ENCODE peak calls at places on chromosomes 7 and 10, in six cellular contexts. Y is frontal cortex; Z is kidney glomerular epithelial cell; F is HEK293T; N is effector CD4-positive, alpha-beta T cell; H is Caco-2. V is an unnamed sample.

GRCh38 chr10:125964558-125964957 is 68.2 kb downstream of the FANK1 start:
- DNase-seq in F (no peak), N (no peak), H (no peak), Z (no peak), Y (no peak), V (no peak)

GRCh38 chr10:31090894-31091607 is 59.4 kb upstream of the ZNF438 start:
- DNase-seq in Z (peak; percentile 53), F (no peak), Y (no peak), N (no peak), H (no peak), V (no peak)

GRCh38 chr10:51321968-51322367 is 247.7 kb downstream of the PRKG1 start:
- DNase-seq in F (no peak), Z (no peak), N (no peak), Y (no peak), H (no peak), V (no peak)

GRCh38 chr10:660980-661890 is 28.2 kb downstream of the DIP2C start:
- DNase-seq in Z (no peak), N (no peak), F (no peak), H (peak; percentile 37), Y (no peak), V (no peak)

GRCh38 chr7:6392712-6393666 is 54.8 kb downstream of the DAGLB start:
- DNase-seq in N (no peak), Y (no peak), H (no peak), F (no peak), Z (peak; percentile 20), V (no peak)

GRCh38 chr7:105268511-105269392 is 120.0 kb downstream of the SRPK2 start:
- DNase-seq in F (peak; percentile 37), H (no peak), Z (peak; percentile 41), N (no peak), Y (peak; percentile 52), V (no peak)

GRCh38 chr10:108465871-108466641 is 1301.5 kb upstream of the SORCS1 start:
- DNase-seq in F (no peak), Y (no peak), H (no peak), Z (peak; percentile 5), N (no peak), V (no peak)

GRCh38 chr7:152602962-152603361 is 73.0 kb downstream of the XRCC2 start:
- DNase-seq in Y (no peak), H (no peak), Z (peak; percentile 29), N (no peak), F (no peak), V (no peak)

GRCh38 chr10:26721561-26721960 is 24.1 kb downstream of the PDSS1 start:
- DNase-seq in F (no peak), N (peak; percentile 25), Z (no peak), Y (no peak), H (no peak), V (no peak)

GRCh38 chr7:360454-361100 is 70.6 kb downstream of the FOXL3 start:
- DNase-seq in N (no peak), Z (no peak), H (no peak), Y (no peak), F (no peak), V (no peak)

GRCh38 chr10:104483582-104483981 is 129.9 kb downstream of the CFAP58 start:
- DNase-seq in Z (no peak), Y (no peak), H (no peak), F (no peak), N (no peak), V (no peak)

GRCh38 chr7:1062296-1063294 is 18.2 kb downstream of the GPR146 start:
- DNase-seq in Z (no peak), N (no peak), F (no peak), Y (no peak), H (no peak), V (no peak)

GRCh38 chr10:106981461-106981850 is 183.1 kb downstream of the SORCS1 start:
- DNase-seq in F (no peak), Z (no peak), Y (no peak), N (no peak), H (no peak), V (no peak)

GRCh38 chr7:129557686-129558481 is 53.6 kb upstream of the NRF1 start:
- DNase-seq in Y (no peak), F (no peak), H (no peak), N (no peak), Z (no peak), V (no peak)

GRCh38 chr7:11539853-11540252 is 292.1 kb downstream of the THSD7A start:
- DNase-seq in Y (no peak), Z (peak; percentile 20), H (no peak), N (no peak), F (no peak), V (peak; percentile 13)

GRCh38 chr7:30434140-30434799 is 44.3 kb downstream of the NOD1 start:
- DNase-seq in Y (no peak), F (no peak), N (no peak), H (no peak), Z (no peak), V (no peak)

GRCh38 chr10:83959330-83959729 is 180.0 kb upstream of the GHITM start:
- DNase-seq in Z (no peak), F (no peak), N (no peak), H (no peak), Y (no peak), V (no peak)

GRCh38 chr7:8353991-8354390 is 79.4 kb upstream of the NXPH1 start:
- DNase-seq in H (no peak), Z (no peak), Y (no peak), F (no peak), N (no peak), V (no peak)

GRCh38 chr7:44217133-44217714 is 16.4 kb downstream of the YKT6 start:
- DNase-seq in F (no peak), N (no peak), Z (no peak), Y (no peak), H (peak; percentile 11), V (no peak)

GRCh38 chr7:44325811-44326241 is 432 bp upstream of the CAMK2B start:
- DNase-seq in H (no peak), N (no peak), F (peak; percentile 47), Z (no peak), Y (no peak), V (no peak)

GRCh38 chr10:132157101-132157500 is 29.6 kb upstream of the DPYSL4 start:
- DNase-seq in Z (no peak), Y (no peak), H (no peak), F (no peak), N (no peak), V (no peak)

GRCh38 chr10:79014796-79015195 is 54.0 kb upstream of the ZMIZ1 start:
- DNase-seq in F (no peak), H (no peak), N (no peak), Y (peak; percentile 33), Z (no peak), V (no peak)

GRCh38 chr7:85914437-85914836 is 727.6 kb upstream of the SEMA3D start:
- DNase-seq in Z (no peak), H (no peak), Y (no peak), N (no peak), F (no peak), V (no peak)

GRCh38 chr10:118798186-118798811 is 43.5 kb upstream of the CACUL1 start:
- DNase-seq in Y (no peak), Z (peak; percentile 60), H (no peak), F (no peak), N (no peak), V (no peak)

GRCh38 chr7:150909192-150909591 is 56.9 kb downstream of the AOC1 start:
- DNase-seq in N (peak; percentile 13), F (no peak), H (no peak), Z (no peak), Y (no peak), V (no peak)